ENCODE peak calls at places on chromosome 18, in six cellular contexts. One of them, this sample, is unnamed.

GRCh38 chr18:49130261-49130660 is 179.5 kb upstream of the SMAD7 start:
- DNase-seq in fibroblast of lung: no peak
- DNase-seq in heart left ventricle: no peak
- DNase-seq in fibroblast of mammary gland: no peak
- DNase-seq in MCF 10A: no peak
- DNase-seq in GM13976: no peak
- DNase-seq in this sample: no peak

GRCh38 chr18:48428494-48429177 is 19.5 kb upstream of the ZBTB7C start:
- DNase-seq in fibroblast of lung: peak
- DNase-seq in heart left ventricle: no peak
- DNase-seq in fibroblast of mammary gland: peak
- DNase-seq in MCF 10A: no peak
- DNase-seq in GM13976: no peak
- DNase-seq in this sample: no peak

GRCh38 chr18:36296591-36297418 is 708 bp upstream of the FHOD3 start:
- DNase-seq in fibroblast of lung: peak
- DNase-seq in heart left ventricle: peak
- DNase-seq in fibroblast of mammary gland: peak
- DNase-seq in MCF 10A: peak
- DNase-seq in GM13976: peak
- DNase-seq in this sample: peak

GRCh38 chr18:68666316-68666715 is 48.6 kb downstream of the TMX3 start:
- DNase-seq in fibroblast of lung: peak
- DNase-seq in heart left ventricle: no peak
- DNase-seq in fibroblast of mammary gland: peak
- DNase-seq in MCF 10A: no peak
- DNase-seq in GM13976: no peak
- DNase-seq in this sample: no peak

GRCh38 chr18:68244786-68245185 is 470.1 kb downstream of the TMX3 start:
- DNase-seq in fibroblast of lung: peak
- DNase-seq in heart left ventricle: no peak
- DNase-seq in fibroblast of mammary gland: peak
- DNase-seq in MCF 10A: no peak
- DNase-seq in GM13976: no peak
- DNase-seq in this sample: no peak

GRCh38 chr18:4438938-4439337 is 16.2 kb downstream of the DLGAP1 start:
- DNase-seq in fibroblast of lung: no peak
- DNase-seq in heart left ventricle: no peak
- DNase-seq in fibroblast of mammary gland: no peak
- DNase-seq in MCF 10A: no peak
- DNase-seq in GM13976: no peak
- DNase-seq in this sample: no peak

GRCh38 chr18:40993363-40993762 is 961.7 kb upstream of the PIK3C3 start:
- DNase-seq in fibroblast of lung: no peak
- DNase-seq in heart left ventricle: no peak
- DNase-seq in fibroblast of mammary gland: no peak
- DNase-seq in MCF 10A: no peak
- DNase-seq in GM13976: no peak
- DNase-seq in this sample: no peak

GRCh38 chr18:40864846-40865245 is 1090.2 kb upstream of the PIK3C3 start:
- DNase-seq in fibroblast of lung: no peak
- DNase-seq in heart left ventricle: no peak
- DNase-seq in fibroblast of mammary gland: no peak
- DNase-seq in MCF 10A: no peak
- DNase-seq in GM13976: no peak
- DNase-seq in this sample: no peak

GRCh38 chr18:63319383-63320040 is at the start of gene BCL2:
- DNase-seq in fibroblast of lung: peak
- DNase-seq in heart left ventricle: peak
- DNase-seq in fibroblast of mammary gland: peak
- DNase-seq in MCF 10A: peak
- DNase-seq in GM13976: no peak
- DNase-seq in this sample: peak

GRCh38 chr18:3246636-3247242 is 862 bp upstream of the MYL12A start:
- DNase-seq in fibroblast of lung: no peak
- DNase-seq in heart left ventricle: peak
- DNase-seq in fibroblast of mammary gland: peak
- DNase-seq in MCF 10A: peak
- DNase-seq in GM13976: no peak
- DNase-seq in this sample: peak

GRCh38 chr18:11004294-11004693 is 145.1 kb downstream of the PIEZO2 start:
- DNase-seq in fibroblast of lung: peak
- DNase-seq in heart left ventricle: no peak
- DNase-seq in fibroblast of mammary gland: peak
- DNase-seq in MCF 10A: peak
- DNase-seq in GM13976: no peak
- DNase-seq in this sample: no peak

GRCh38 chr18:54806526-54806925 is 21.8 kb upstream of the RAB27B start:
- DNase-seq in fibroblast of lung: peak
- DNase-seq in heart left ventricle: no peak
- DNase-seq in fibroblast of mammary gland: peak
- DNase-seq in MCF 10A: no peak
- DNase-seq in GM13976: no peak
- DNase-seq in this sample: no peak

GRCh38 chr18:3710712-3711269 is 260.8 kb downstream of the TGIF1 start:
- DNase-seq in fibroblast of lung: peak
- DNase-seq in heart left ventricle: peak
- DNase-seq in fibroblast of mammary gland: no peak
- DNase-seq in MCF 10A: peak
- DNase-seq in GM13976: no peak
- DNase-seq in this sample: no peak

GRCh38 chr18:8844721-8845148 is 139.4 kb downstream of the MTCL1 start:
- DNase-seq in fibroblast of lung: no peak
- DNase-seq in heart left ventricle: no peak
- DNase-seq in fibroblast of mammary gland: no peak
- DNase-seq in MCF 10A: no peak
- DNase-seq in GM13976: no peak
- DNase-seq in this sample: no peak

GRCh38 chr18:5237723-5238370 is 40.8 kb upstream of the AKAIN1 start:
- DNase-seq in fibroblast of lung: peak
- DNase-seq in heart left ventricle: peak
- DNase-seq in fibroblast of mammary gland: peak
- DNase-seq in MCF 10A: peak
- DNase-seq in GM13976: peak
- DNase-seq in this sample: peak

GRCh38 chr18:63152096-63152495 is 167.5 kb downstream of the BCL2 start:
- DNase-seq in fibroblast of lung: no peak
- DNase-seq in heart left ventricle: no peak
- DNase-seq in fibroblast of mammary gland: no peak
- DNase-seq in MCF 10A: no peak
- DNase-seq in GM13976: no peak
- DNase-seq in this sample: peak

GRCh38 chr18:26806224-26806623 is 59.3 kb downstream of the AQP4 start:
- DNase-seq in fibroblast of lung: no peak
- DNase-seq in heart left ventricle: no peak
- DNase-seq in fibroblast of mammary gland: no peak
- DNase-seq in MCF 10A: no peak
- DNase-seq in GM13976: no peak
- DNase-seq in this sample: no peak

GRCh38 chr18:79637181-79637920 is 42.3 kb upstream of the CTDP1 start:
- DNase-seq in fibroblast of lung: no peak
- DNase-seq in heart left ventricle: no peak
- DNase-seq in fibroblast of mammary gland: no peak
- DNase-seq in MCF 10A: no peak
- DNase-seq in GM13976: no peak
- DNase-seq in this sample: no peak

GRCh38 chr18:54957295-54957694 is 2.0 kb downstream of the CCDC68 start:
- DNase-seq in fibroblast of lung: peak
- DNase-seq in heart left ventricle: no peak
- DNase-seq in fibroblast of mammary gland: peak
- DNase-seq in MCF 10A: no peak
- DNase-seq in GM13976: no peak
- DNase-seq in this sample: no peak

GRCh38 chr18:34787931-34788532 is 77.9 kb downstream of the DTNA start:
- DNase-seq in fibroblast of lung: peak
- DNase-seq in heart left ventricle: peak
- DNase-seq in fibroblast of mammary gland: peak
- DNase-seq in MCF 10A: peak
- DNase-seq in GM13976: peak
- DNase-seq in this sample: peak

GRCh38 chr18:45320724-45321123 is 294.6 kb upstream of the SLC14A2 start:
- DNase-seq in fibroblast of lung: peak
- DNase-seq in heart left ventricle: no peak
- DNase-seq in fibroblast of mammary gland: peak
- DNase-seq in MCF 10A: no peak
- DNase-seq in GM13976: no peak
- DNase-seq in this sample: no peak

GRCh38 chr18:73458186-73458964 is 590.6 kb upstream of the NETO1 start:
- DNase-seq in fibroblast of lung: no peak
- DNase-seq in heart left ventricle: no peak
- DNase-seq in fibroblast of mammary gland: no peak
- DNase-seq in MCF 10A: no peak
- DNase-seq in GM13976: no peak
- DNase-seq in this sample: no peak

GRCh38 chr18:9802774-9803697 is 82.7 kb upstream of the TXNDC2 start:
- DNase-seq in fibroblast of lung: peak
- DNase-seq in heart left ventricle: no peak
- DNase-seq in fibroblast of mammary gland: peak
- DNase-seq in MCF 10A: no peak
- DNase-seq in GM13976: no peak
- DNase-seq in this sample: no peak

GRCh38 chr18:51278045-51278649 is 80.7 kb upstream of the MEX3C start:
- DNase-seq in fibroblast of lung: no peak
- DNase-seq in heart left ventricle: peak
- DNase-seq in fibroblast of mammary gland: peak
- DNase-seq in MCF 10A: peak
- DNase-seq in GM13976: no peak
- DNase-seq in this sample: peak
- TF ChIP-seq CTCF in fibroblast of lung: peak
- TF ChIP-seq CTCF in heart left ventricle: peak
- TF ChIP-seq CTCF in fibroblast of mammary gland: peak
- TF ChIP-seq CTCF in MCF 10A: peak
- TF ChIP-seq CTCF in GM13976: no peak
- TF ChIP-seq CTCF in this sample: peak

GRCh38 chr18:58058720-58059119 is 14.7 kb downstream of the NEDD4L start:
- DNase-seq in fibroblast of lung: peak
- DNase-seq in heart left ventricle: no peak
- DNase-seq in fibroblast of mammary gland: no peak
- DNase-seq in MCF 10A: no peak
- DNase-seq in GM13976: no peak
- DNase-seq in this sample: no peak
- TF ChIP-seq CTCF in fibroblast of lung: no peak
- TF ChIP-seq CTCF in heart left ventricle: no peak
- TF ChIP-seq CTCF in fibroblast of mammary gland: no peak
- TF ChIP-seq CTCF in MCF 10A: no peak
- TF ChIP-seq CTCF in GM13976: no peak
- TF ChIP-seq CTCF in this sample: no peak

GRCh38 chr18:59994357-59994756 is 94.6 kb downstream of the PMAIP1 start:
- DNase-seq in fibroblast of lung: peak
- DNase-seq in heart left ventricle: no peak
- DNase-seq in fibroblast of mammary gland: peak
- DNase-seq in MCF 10A: peak
- DNase-seq in GM13976: no peak
- DNase-seq in this sample: no peak
- TF ChIP-seq CTCF in fibroblast of lung: peak
- TF ChIP-seq CTCF in heart left ventricle: no peak
- TF ChIP-seq CTCF in fibroblast of mammary gland: peak
- TF ChIP-seq CTCF in MCF 10A: no peak
- TF ChIP-seq CTCF in GM13976: peak
- TF ChIP-seq CTCF in this sample: no peak

GRCh38 chr18:74869904-74870863 is 272.5 kb downstream of the ZNF407 start:
- DNase-seq in fibroblast of lung: no peak
- DNase-seq in heart left ventricle: no peak
- DNase-seq in fibroblast of mammary gland: no peak
- DNase-seq in MCF 10A: peak
- DNase-seq in GM13976: peak
- DNase-seq in this sample: no peak
- TF ChIP-seq CTCF in fibroblast of lung: no peak
- TF ChIP-seq CTCF in heart left ventricle: no peak
- TF ChIP-seq CTCF in fibroblast of mammary gland: no peak
- TF ChIP-seq CTCF in MCF 10A: no peak
- TF ChIP-seq CTCF in GM13976: no peak
- TF ChIP-seq CTCF in this sample: no peak

GRCh38 chr18:24447961-24448360 is 12.5 kb upstream of the HRH4 start:
- DNase-seq in fibroblast of lung: no peak
- DNase-seq in heart left ventricle: no peak
- DNase-seq in fibroblast of mammary gland: no peak
- DNase-seq in MCF 10A: no peak
- DNase-seq in GM13976: no peak
- DNase-seq in this sample: no peak

GRCh38 chr18:24446453-24446852 is 14.0 kb upstream of the HRH4 start:
- DNase-seq in fibroblast of lung: no peak
- DNase-seq in heart left ventricle: no peak
- DNase-seq in fibroblast of mammary gland: no peak
- DNase-seq in MCF 10A: no peak
- DNase-seq in GM13976: no peak
- DNase-seq in this sample: no peak

GRCh38 chr18:24443870-24444269 is 16.6 kb upstream of the HRH4 start:
- DNase-seq in fibroblast of lung: no peak
- DNase-seq in heart left ventricle: no peak
- DNase-seq in fibroblast of mammary gland: no peak
- DNase-seq in MCF 10A: no peak
- DNase-seq in GM13976: no peak
- DNase-seq in this sample: no peak

GRCh38 chr18:24446953-24447537 is 13.4 kb upstream of the HRH4 start:
- DNase-seq in fibroblast of lung: peak
- DNase-seq in heart left ventricle: no peak
- DNase-seq in fibroblast of mammary gland: peak
- DNase-seq in MCF 10A: no peak
- DNase-seq in GM13976: no peak
- DNase-seq in this sample: no peak
- TF ChIP-seq CTCF in fibroblast of lung: peak
- TF ChIP-seq CTCF in heart left ventricle: peak
- TF ChIP-seq CTCF in fibroblast of mammary gland: peak
- TF ChIP-seq CTCF in MCF 10A: no peak
- TF ChIP-seq CTCF in GM13976: no peak
- TF ChIP-seq CTCF in this sample: no peak

GRCh38 chr18:78416853-78417252 is 562.8 kb upstream of the SALL3 start:
- DNase-seq in fibroblast of lung: no peak
- DNase-seq in heart left ventricle: no peak
- DNase-seq in fibroblast of mammary gland: no peak
- DNase-seq in MCF 10A: no peak
- DNase-seq in GM13976: no peak
- DNase-seq in this sample: no peak

GRCh38 chr18:78411539-78411938 is 568.1 kb upstream of the SALL3 start:
- DNase-seq in fibroblast of lung: no peak
- DNase-seq in heart left ventricle: no peak
- DNase-seq in fibroblast of mammary gland: no peak
- DNase-seq in MCF 10A: no peak
- DNase-seq in GM13976: no peak
- DNase-seq in this sample: no peak

GRCh38 chr18:78418379-78418778 is 561.2 kb upstream of the SALL3 start:
- DNase-seq in fibroblast of lung: no peak
- DNase-seq in heart left ventricle: no peak
- DNase-seq in fibroblast of mammary gland: no peak
- DNase-seq in MCF 10A: no peak
- DNase-seq in GM13976: no peak
- DNase-seq in this sample: no peak

GRCh38 chr18:78410094-78410786 is 569.4 kb upstream of the SALL3 start:
- DNase-seq in fibroblast of lung: no peak
- DNase-seq in heart left ventricle: no peak
- DNase-seq in fibroblast of mammary gland: no peak
- DNase-seq in MCF 10A: no peak
- DNase-seq in GM13976: no peak
- DNase-seq in this sample: no peak

DNA sequence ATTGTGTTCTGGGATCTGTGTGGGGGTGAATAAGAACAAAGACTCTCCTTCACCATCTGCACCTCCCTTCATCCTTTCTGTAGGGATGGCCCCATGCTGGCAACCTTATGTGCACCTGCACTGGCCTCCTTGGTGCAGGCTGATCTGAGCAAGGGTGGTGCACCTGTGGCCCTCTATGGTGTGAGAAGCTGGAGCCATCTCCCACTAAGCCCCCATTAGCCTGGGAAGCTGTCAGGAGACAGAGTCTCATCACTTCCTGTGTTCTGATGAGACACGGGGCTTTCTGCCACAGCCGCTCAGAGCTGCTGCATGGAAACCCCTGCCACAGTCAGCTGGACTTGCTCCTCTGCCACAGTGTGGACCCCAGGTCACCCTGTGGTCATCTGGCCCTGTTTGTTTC is 565.3 kb upstream of the SALL3 start:
- DNase-seq in fibroblast of lung: no peak
- DNase-seq in heart left ventricle: no peak
- DNase-seq in fibroblast of mammary gland: no peak
- DNase-seq in MCF 10A: no peak
- DNase-seq in GM13976: no peak
- DNase-seq in this sample: no peak
- TF ChIP-seq CTCF in fibroblast of lung: no peak
- TF ChIP-seq CTCF in heart left ventricle: no peak
- TF ChIP-seq CTCF in fibroblast of mammary gland: no peak
- TF ChIP-seq CTCF in MCF 10A: no peak
- TF ChIP-seq CTCF in GM13976: no peak
- TF ChIP-seq CTCF in this sample: no peak

This sample was measured in activated CD8-positive, alpha-beta T cell treated with anti-CD3 and anti-CD28 coated beads for 36 hours.